ENCODE peak calls at places on chromosomes 13 and 19, in four cellular contexts. N is cardiac muscle cell; O is CD8-positive, alpha-beta T cell; P is fibroblast of the aortic adventitia. S is an unnamed sample.

GRCh38 chr19:13162749-13163608 is 12.8 kb downstream of the IER2 start:
- DNase-seq in N (peak; percentile 99), O (peak; percentile 81), P (peak; percentile 99), S (peak; percentile 97)

GRCh38 chr19:13983213-13983889 is 22.8 kb downstream of the RFX1 start:
- DNase-seq in N (no peak), O (peak; percentile 59), P (no peak), S (no peak)

GRCh38 chr19:45798995-45799517 is 6.4 kb upstream of the DMWD start:
- DNase-seq in N (peak; percentile 90), O (peak; percentile 58), P (peak; percentile 93), S (peak; percentile 83)

GRCh38 chr13:67966065-67966464 is 735.9 kb upstream of the PCDH9 start:
- DNase-seq in N (no peak), O (no peak), P (no peak), S (no peak)

GRCh38 chr13:91017031-91017668 is 330.3 kb upstream of the MIR17HG start:
- DNase-seq in N (peak; percentile 58), O (no peak), P (peak; percentile 3), S (peak; percentile 2)

GRCh38 chr13:78012046-78012445 is 93.4 kb upstream of the EDNRB start:
- DNase-seq in N (no peak), O (no peak), P (no peak), S (no peak)

GRCh38 chr19:57686727-57687126 is 5.0 kb downstream of the ZNF551 start:
- DNase-seq in N (no peak), O (no peak), P (no peak), S (no peak)

GRCh38 chr13:39536906-39537305 is 66.1 kb downstream of the LHFPL6 start:
- DNase-seq in N (no peak), O (no peak), P (no peak), S (no peak)

GRCh38 chr19:10419646-10420443 is 493 bp upstream of the PDE4A start:
- DNase-seq in N (peak; percentile 72), O (peak; percentile 74), P (peak; percentile 45), S (peak; percentile 66)

GRCh38 chr19:18415177-18415867 is 3.9 kb upstream of the SSBP4 start:
- DNase-seq in N (peak; percentile 97), O (no peak), P (peak; percentile 87), S (peak; percentile 63)
- TF ChIP-seq CTCF in N (no peak), O (no peak), P (no peak), S (no peak)

GRCh38 chr19:55247621-55248099 is 11.2 kb downstream of the PPP6R1 start:
- DNase-seq in N (peak; percentile 79), O (no peak), P (peak; percentile 11), S (peak; percentile 55)
- TF ChIP-seq CTCF in N (peak; percentile 10), O (no peak), P (no peak), S (no peak)

GRCh38 chr19:42024622-42025111 is 30.6 kb upstream of the ATP1A3 start:
- DNase-seq in N (peak; percentile 72), O (no peak), P (peak; percentile 66), S (peak; percentile 67)

GRCh38 chr19:42021185-42021584 is 27.2 kb upstream of the ATP1A3 start:
- DNase-seq in N (no peak), O (no peak), P (no peak), S (no peak)

GRCh38 chr19:42023943-42024260 is 29.9 kb upstream of the ATP1A3 start:
- DNase-seq in N (no peak), O (no peak), P (no peak), S (no peak)

GRCh38 chr19:42022616-42023015 is 28.6 kb upstream of the ATP1A3 start:
- DNase-seq in N (no peak), O (no peak), P (no peak), S (no peak)

DNA sequence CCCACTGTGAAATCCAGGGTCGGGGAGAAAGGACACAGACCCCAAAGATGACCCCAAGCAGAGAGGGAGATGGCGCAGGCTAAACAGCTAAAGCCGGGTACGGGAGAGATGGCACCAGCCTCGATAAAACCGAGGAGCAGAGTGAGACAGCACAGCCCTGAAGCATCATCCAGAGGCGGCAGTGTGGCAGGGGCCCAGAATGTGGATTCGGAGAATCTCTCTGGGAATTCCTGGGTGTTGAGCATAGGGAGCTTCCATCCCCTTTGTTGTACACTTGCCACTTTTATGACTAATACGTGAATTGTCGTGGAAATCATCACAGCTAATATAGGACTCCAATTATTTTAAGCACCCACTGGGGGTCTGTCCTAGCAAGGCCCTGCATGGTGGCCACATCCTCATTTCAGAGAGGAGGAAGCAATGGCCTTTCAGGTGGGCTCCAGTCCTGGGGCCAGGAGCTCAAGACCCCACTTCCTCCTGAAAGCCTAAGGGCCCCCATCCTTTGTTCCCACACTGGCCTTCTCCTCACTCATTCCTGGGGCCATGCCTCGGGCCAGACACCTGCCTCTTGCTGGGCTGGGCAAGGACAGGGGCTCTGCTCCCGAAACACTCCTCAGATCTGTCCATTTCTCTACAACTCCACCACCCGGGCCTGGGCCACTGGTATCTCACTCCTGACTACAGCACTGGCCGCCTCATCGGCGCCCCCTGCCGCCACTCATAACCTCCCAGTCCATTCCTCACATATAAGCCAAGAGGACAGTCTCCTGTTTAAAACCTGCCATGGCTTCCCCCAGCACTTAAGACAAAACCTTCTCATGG is 29.3 kb upstream of the ATP1A3 start:
- DNase-seq in N (peak; percentile 30), O (no peak), P (no peak), S (peak; percentile 22)
- TF ChIP-seq CTCF in N (peak; percentile 49), O (peak; percentile 15), P (no peak), S (peak; percentile 69)

GRCh38 chr13:81142306-81142999 is 801.5 kb upstream of the SPRY2 start:
- DNase-seq in N (no peak), O (no peak), P (no peak), S (no peak)
- TF ChIP-seq CTCF in N (no peak), O (no peak), P (no peak), S (no peak)

GRCh38 chr19:33727331-33728028 is 69.2 kb upstream of the KCTD15 start:
- DNase-seq in N (no peak), O (no peak), P (no peak), S (no peak)
- TF ChIP-seq CTCF in N (no peak), O (no peak), P (no peak), S (no peak)

GRCh38 chr13:98896083-98896867 is 81.6 kb downstream of the DOCK9 start:
- DNase-seq in N (no peak), O (no peak), P (no peak), S (no peak)

GRCh38 chr13:98893361-98893760 is 84.5 kb downstream of the DOCK9 start:
- DNase-seq in N (no peak), O (no peak), P (no peak), S (no peak)

GRCh38 chr13:98896868-98897144 is 81.1 kb downstream of the DOCK9 start:
- DNase-seq in N (no peak), O (no peak), P (no peak), S (no peak)

GRCh38 chr13:98900442-98900841 is 77.4 kb downstream of the DOCK9 start:
- DNase-seq in N (no peak), O (no peak), P (no peak), S (peak; percentile 31)

GRCh38 chr13:98897706-98898105 is 80.2 kb downstream of the DOCK9 start:
- DNase-seq in N (no peak), O (no peak), P (no peak), S (no peak)
- TF ChIP-seq CTCF in N (no peak), O (no peak), P (no peak), S (no peak)

GRCh38 chr13:29005035-29005434 is 184.9 kb downstream of the MTUS2 start:
- DNase-seq in N (no peak), O (no peak), P (no peak), S (no peak)

GRCh38 chr13:29000802-29001201 is 180.7 kb downstream of the MTUS2 start:
- DNase-seq in N (no peak), O (no peak), P (no peak), S (no peak)

GRCh38 chr13:29006359-29006850 is 186.3 kb downstream of the MTUS2 start:
- DNase-seq in N (no peak), O (no peak), P (no peak), S (no peak)
- TF ChIP-seq CTCF in N (no peak), O (no peak), P (no peak), S (no peak)

GRCh38 chr19:6737284-6737872 is at the start of gene GPR108:
- DNase-seq in N (peak; percentile 100), O (peak; percentile 100), P (peak; percentile 100), S (peak; percentile 100)

GRCh38 chr19:6737873-6738725 is 719 bp upstream of the GPR108 start:
- DNase-seq in N (peak; percentile 89), O (peak; percentile 82), P (peak; percentile 81), S (peak; percentile 85)

GRCh38 chr19:6735181-6735891 is 2.0 kb downstream of the GPR108 start:
- DNase-seq in N (no peak), O (no peak), P (no peak), S (no peak)

GRCh38 chr19:6736169-6736916 is 1.0 kb downstream of the GPR108 start:
- DNase-seq in N (peak; percentile 95), O (peak; percentile 82), P (peak; percentile 91), S (peak; percentile 89)

DNA sequence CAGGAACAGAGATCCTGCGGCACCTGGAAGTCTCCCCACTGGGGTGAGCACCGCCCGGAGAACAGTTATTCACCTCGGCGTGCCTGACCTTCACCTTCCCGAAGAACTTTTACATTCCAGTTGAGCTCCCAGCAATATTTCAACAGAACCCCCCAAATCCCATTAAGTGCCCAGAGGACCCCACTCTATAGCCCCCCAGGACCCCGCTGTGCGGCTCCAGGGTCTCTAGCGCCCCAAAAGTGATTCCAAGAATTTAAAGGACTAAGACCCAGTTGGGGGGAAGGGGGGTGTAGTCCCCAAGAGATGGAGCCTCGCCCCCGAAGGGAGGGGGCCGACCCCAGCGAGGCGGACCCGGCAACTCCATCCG is 480 bp downstream of the GPR108 start:
- DNase-seq in N (no peak), O (no peak), P (no peak), S (no peak)
- TF ChIP-seq CTCF in N (no peak), O (no peak), P (no peak), S (peak; percentile 46)

GRCh38 chr13:51044023-51044665 is 66.9 kb downstream of the C13orf42 start:
- DNase-seq in N (no peak), O (no peak), P (no peak), S (no peak)
- TF ChIP-seq CTCF in N (no peak), O (no peak), P (no peak), S (no peak)

DNA sequence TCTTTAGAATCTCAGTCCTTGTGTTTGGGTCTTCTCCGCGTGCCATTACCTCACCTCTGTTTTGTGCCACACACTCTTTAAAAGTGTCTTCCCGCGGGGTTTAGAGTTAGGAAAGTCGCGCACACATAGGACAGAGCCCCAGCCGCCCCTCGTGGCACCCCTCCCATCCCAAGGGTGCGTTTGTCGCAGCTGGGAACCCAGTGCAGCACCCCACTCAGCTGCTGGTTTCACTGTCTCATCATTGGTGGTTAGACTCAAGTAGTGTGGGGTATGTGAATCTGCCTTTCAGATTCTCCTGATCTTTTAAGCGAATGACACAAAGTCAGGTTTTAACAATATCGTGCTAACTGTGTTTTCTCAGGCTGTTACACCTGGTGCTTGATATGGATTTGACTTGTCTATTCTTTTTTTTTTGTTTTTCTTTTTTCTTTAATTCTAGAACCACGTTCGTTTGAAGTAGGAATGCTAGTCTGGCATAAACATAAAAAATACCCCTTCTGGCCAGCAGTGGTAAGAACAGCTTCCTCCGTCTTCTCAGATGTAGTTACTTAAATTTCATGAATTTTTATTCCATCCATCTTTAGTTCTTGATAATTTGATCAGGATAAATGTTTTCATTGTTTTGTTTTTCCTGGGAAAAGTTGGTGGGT is 19.5 kb upstream of the NDUFS7 start:
- DNase-seq in N (peak; percentile 16), O (peak; percentile 54), P (peak; percentile 24), S (no peak)
- TF ChIP-seq CTCF in N (no peak), O (peak; percentile 55), P (peak; percentile 47), S (peak; percentile 63)